ENCODE peak calls at places on chromosomes 16 and 17, in five cellular contexts. F is GM23338, A is fibroblast of lung, P is right lobe of liver, S is uterus. O is an unnamed sample. For H3K27me3, the result is how much of the 10 kb centered on the place peaks cover.

GRCh38 chr17:30543456-30543855 is 66.2 kb downstream of the GOSR1 start:
- DNase-seq in F (no peak), A (no peak), P (no peak), S (no peak), O (peak)

GRCh38 chr16:87707097-87707496 is 58.7 kb downstream of the KLHDC4 start:
- DNase-seq in F (peak), A (no peak), P (no peak), S (no peak), O (no peak)

GRCh38 chr16:48537909-48538745 is 71.9 kb downstream of the N4BP1 start:
- DNase-seq in F (no peak), A (peak), P (no peak), S (peak), O (no peak)

GRCh38 chr16:2702871-2703745 is 16.9 kb downstream of the PRSS27 start:
- DNase-seq in F (no peak), A (no peak), P (peak), S (no peak), O (no peak)

GRCh38 chr17:82302498-82302963 is 14.9 kb downstream of the CD7 start:
- DNase-seq in F (no peak), A (no peak), P (no peak), S (no peak), O (no peak)

GRCh38 chr17:8002646-8003593 is 505 bp downstream of the GUCY2D start:
- DNase-seq in F (peak), A (no peak), P (peak), S (no peak), O (no peak)

GRCh38 chr16:82071421-82071820 is 36.4 kb downstream of the HSD17B2 start:
- DNase-seq in F (no peak), A (no peak), P (no peak), S (no peak), O (no peak)

GRCh38 chr16:24701521-24701951 is 27.9 kb upstream of the TNRC6A start:
- DNase-seq in F (no peak), A (peak), P (peak), S (peak), O (peak)

GRCh38 chr17:9928601-9929341 is 23.7 kb upstream of the RCVRN start:
- DNase-seq in F (peak), A (peak), P (no peak), S (peak), O (peak)

GRCh38 chr16:82219298-82219697 is 49.3 kb upstream of the MPHOSPH6 start:
- DNase-seq in F (peak), A (no peak), P (no peak), S (no peak), O (no peak)

GRCh38 chr17:76691379-76692191 is 19.2 kb downstream of the MXRA7 start:
- DNase-seq in F (no peak), A (no peak), P (no peak), S (no peak), O (no peak)

GRCh38 chr17:72730091-72730490 is 362.4 kb downstream of the SLC39A11 start:
- DNase-seq in F (no peak), A (peak), P (no peak), S (no peak), O (no peak)

GRCh38 chr16:2835638-2836493 is 5.8 kb downstream of the ZG16B start:
- DNase-seq in F (peak), A (peak), P (no peak), S (no peak), O (peak)

GRCh38 chr17:81419333-81419885 is 24.2 kb downstream of the BAHCC1 start:
- DNase-seq in F (no peak), A (peak), P (peak), S (peak), O (peak)

GRCh38 chr17:41060052-41060604 is at the start of gene KRTAP2-3:
- DNase-seq in F (no peak), A (peak), P (no peak), S (no peak), O (peak)

GRCh38 chr17:17059301-17059890 is 17.1 kb downstream of the MPRIP start:
- DNase-seq in F (no peak), A (no peak), P (peak), S (no peak), O (no peak)

GRCh38 chr16:72963508-72963907 is 84.4 kb downstream of the ZFHX3 start:
- DNase-seq in F (no peak), A (no peak), P (no peak), S (no peak), O (no peak)

GRCh38 chr16:48542020-48542473 is 67.9 kb downstream of the N4BP1 start:
- DNase-seq in F (peak), A (peak), P (no peak), S (no peak), O (no peak)

GRCh38 chr17:34609210-34609609 is 29.8 kb downstream of the TMEM132E start:
- DNase-seq in F (no peak), A (no peak), P (no peak), S (no peak), O (no peak)

GRCh38 chr17:9937164-9937835 is 32.2 kb upstream of the RCVRN start:
- DNase-seq in F (no peak), A (peak), P (no peak), S (peak), O (no peak)

GRCh38 chr16:74661064-74661463 is 5.6 kb downstream of the RFWD3 start:
- DNase-seq in F (no peak), A (no peak), P (no peak), S (no peak), O (no peak)

GRCh38 chr16:75385507-75386152 is 47.7 kb downstream of the CFDP1 start:
- DNase-seq in F (peak), A (peak), P (no peak), S (peak), O (no peak)

GRCh38 chr17:19652595-19652994 is 4.0 kb downstream of the ALDH3A2 start:
- DNase-seq in F (no peak), A (no peak), P (peak), S (no peak), O (no peak)

GRCh38 chr17:19648475-19649406 is at the start of gene ALDH3A2:
- DNase-seq in F (peak), A (peak), P (peak), S (peak), O (peak)

GRCh38 chr17:19650826-19651225 is 2.3 kb downstream of the ALDH3A2 start:
- DNase-seq in F (no peak), A (peak), P (no peak), S (no peak), O (no peak)

GRCh38 chr17:19654342-19654886 is 5.9 kb downstream of the ALDH3A2 start:
- DNase-seq in F (no peak), A (no peak), P (no peak), S (no peak), O (no peak)

GRCh38 chr17:19651461-19652238 is 3.1 kb downstream of the ALDH3A2 start:
- DNase-seq in F (no peak), A (no peak), P (no peak), S (no peak), O (no peak)
- H3K4me3 ChIP-seq in F (no peak), A (no peak), P (peak), S (no peak), O (no peak)

GRCh38 chr17:78360371-78361226 is 722 bp upstream of the SOCS3 start:
- DNase-seq in F (peak), A (peak), P (peak), S (peak), O (no peak)
- H3K27me3 ChIP-seq in F (under half), A (under half), P (under half), S (under half), O (under half)

GRCh38 chr17:56499799-56500388 is 93.6 kb upstream of the NOG start:
- DNase-seq in F (peak), A (peak), P (no peak), S (no peak), O (no peak)
- TF ChIP-seq CTCF in F (peak), A (peak), P (peak), S (no peak), O (peak)

GRCh38 chr16:30356401-30357084 is 1.4 kb upstream of the CD2BP2 start:
- DNase-seq in F (no peak), A (no peak), P (peak), S (peak), O (no peak)
- H3K4me3 ChIP-seq in F (peak), A (peak), P (no peak), S (no peak), O (no peak)

DNA sequence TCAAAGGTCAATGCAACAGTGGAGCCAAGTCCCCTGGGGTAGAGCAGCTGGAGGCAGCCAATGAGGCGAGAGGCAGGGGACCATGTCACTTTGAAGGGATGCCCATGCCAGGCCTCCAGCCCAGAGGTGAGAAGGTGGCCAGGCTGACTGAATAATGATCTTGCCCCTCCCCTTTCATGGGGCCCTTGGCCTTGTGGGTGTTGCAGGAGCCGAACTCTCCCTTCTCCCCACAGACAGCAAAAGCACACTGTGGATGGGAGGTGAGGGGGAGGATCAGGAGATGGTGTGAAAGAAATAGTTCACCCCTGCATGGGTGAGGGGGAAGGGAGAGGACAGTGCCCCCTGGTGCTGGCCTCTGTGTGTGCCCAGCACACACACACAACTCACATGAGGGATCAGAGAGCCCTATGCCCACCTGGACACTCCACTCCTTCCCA is 15.8 kb upstream of the TBX21 start:
- DNase-seq in F (peak), A (no peak), P (no peak), S (no peak), O (no peak)
- H3K27me3 ChIP-seq in F (under half), A (under half), P (under half), S (under half), O (under half)

GRCh38 chr17:48066192-48066591 is 18.0 kb downstream of the NFE2L1 start:
- DNase-seq in F (no peak), A (no peak), P (peak), S (no peak), O (no peak)

GRCh38 chr17:48066656-48067055 is 18.5 kb downstream of the NFE2L1 start:
- DNase-seq in F (peak), A (no peak), P (no peak), S (no peak), O (no peak)

GRCh38 chr17:48070195-48070594 is 22.0 kb downstream of the NFE2L1 start:
- DNase-seq in F (no peak), A (no peak), P (no peak), S (no peak), O (no peak)

GRCh38 chr17:48067245-48067644 is 19.1 kb downstream of the NFE2L1 start:
- DNase-seq in F (no peak), A (no peak), P (no peak), S (no peak), O (no peak)

DNA sequence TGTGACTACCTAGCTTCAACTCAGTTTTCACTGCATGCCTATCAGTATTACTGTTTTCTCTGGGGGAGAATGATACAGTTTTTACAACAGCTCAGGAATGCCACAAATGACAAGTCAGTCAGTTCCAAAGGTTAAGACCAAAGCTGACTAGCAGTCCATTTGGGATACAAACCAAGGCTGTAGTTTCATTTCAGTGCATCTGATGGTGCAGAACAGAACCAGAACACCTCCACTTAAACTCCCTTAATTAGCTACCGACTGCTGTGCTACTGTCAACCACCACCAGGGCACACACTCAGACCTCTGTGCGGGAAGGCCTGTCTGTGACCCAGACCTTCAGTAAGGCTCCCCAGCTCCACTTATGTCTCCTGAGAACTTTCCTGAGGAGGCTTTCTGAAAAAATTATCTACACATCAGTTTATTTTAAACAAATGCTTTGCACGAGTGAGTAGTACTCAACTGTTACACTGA is 20.4 kb downstream of the NFE2L1 start:
- DNase-seq in F (peak), A (no peak), P (no peak), S (no peak), O (peak)
- TF ChIP-seq CTCF in F (peak), A (peak), P (no peak), S (no peak), O (peak)

DNA sequence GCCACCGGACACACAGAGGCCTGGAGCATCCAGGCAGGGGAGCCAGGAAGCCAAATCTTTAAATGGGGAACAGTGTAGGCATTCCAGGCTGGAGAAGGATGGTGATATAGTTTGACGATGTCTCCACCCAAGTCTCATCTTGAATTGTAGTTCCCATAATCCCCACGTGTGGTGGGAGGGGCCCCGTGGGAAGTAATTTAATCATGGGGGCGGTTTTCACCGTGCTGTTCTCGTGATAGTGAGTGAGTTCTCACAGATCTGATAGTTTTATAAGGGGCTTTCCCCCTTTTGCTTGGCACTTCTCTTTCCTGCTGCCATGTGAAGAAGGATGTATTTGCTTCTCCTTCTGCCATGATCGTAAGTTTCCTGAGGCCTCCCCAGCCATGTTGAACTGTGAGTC is 28.8 kb downstream of the GINS3 start:
- DNase-seq in F (no peak), A (no peak), P (no peak), S (no peak), O (no peak)
- H3K4me3 ChIP-seq in F (no peak), A (no peak), P (no peak), S (no peak), O (no peak)

O was measured in BJ.